ENCODE peak calls at places on chromosomes 12 and 14, in five cellular contexts. W is naive thymus-derived CD8-positive, alpha-beta T cell; M is EH; P is NCI-H1105; G is MV-4-11. K is an unnamed sample.

GRCh38 chr12:65609359-65609771 is 214.9 kb upstream of the HMGA2 start:
- DNase-seq in M (peak), W (no peak), P (no peak), G (no peak), K (no peak)

GRCh38 chr14:96811265-96811664 is 14.1 kb downstream of the VRK1 start:
- DNase-seq in M (peak), W (no peak), P (no peak), G (no peak), K (no peak)

GRCh38 chr14:93941293-93941910 is 14.3 kb downstream of the FAM181A start:
- DNase-seq in M (peak), P (peak), G (peak), W (no peak), K (peak)

GRCh38 chr12:107461222-107461980 is 224.2 kb upstream of the PWP1 start:
- DNase-seq in P (peak), M (peak), W (no peak), G (peak), K (peak)

GRCh38 chr12:79983492-79983891 is 48.6 kb upstream of the PPP1R12A start:
- DNase-seq in M (peak), W (no peak), P (no peak), G (no peak), K (peak)

GRCh38 chr14:52013984-52014600 is 24.7 kb downstream of the RTRAF start:
- DNase-seq in W (no peak), M (no peak), P (no peak), G (no peak), K (no peak)

GRCh38 chr12:54215990-54216579 is 27.3 kb upstream of the SMUG1 start:
- DNase-seq in G (no peak), M (no peak), P (no peak), W (peak), K (no peak)

GRCh38 chr12:19082365-19082911 is 47.1 kb upstream of the PLEKHA5 start:
- DNase-seq in M (no peak), P (no peak), W (no peak), G (no peak), K (no peak)

GRCh38 chr12:28899951-28900350 is 249.1 kb upstream of the FAR2 start:
- DNase-seq in W (no peak), P (no peak), G (no peak), M (peak), K (peak)

GRCh38 chr12:50979369-50980052 is 27.2 kb downstream of the HIGD1C start:
- DNase-seq in M (no peak), G (no peak), W (no peak), P (no peak), K (no peak)

GRCh38 chr14:21233457-21234076 is 35.7 kb downstream of the HNRNPC start:
- DNase-seq in W (no peak), P (no peak), G (no peak), M (no peak), K (no peak)

GRCh38 chr14:52033131-52033642 is 35.7 kb downstream of the NID2 start:
- DNase-seq in W (no peak), M (peak), P (no peak), G (no peak), K (no peak)

GRCh38 chr12:110001596-110001995 is 2.4 kb downstream of the ANKRD13A start:
- DNase-seq in W (no peak), G (no peak), P (no peak), M (peak), K (peak)

GRCh38 chr12:7219599-7220243 is 30.2 kb downstream of the PEX5 start:
- DNase-seq in M (peak), G (peak), W (peak), P (peak), K (peak)

GRCh38 chr12:24854908-24855307 is 94.0 kb downstream of the BCAT1 start:
- DNase-seq in P (no peak), W (no peak), G (peak), M (peak), K (no peak)

GRCh38 chr12:73952304-73952703 is 585.3 kb upstream of the ATXN7L3B start:
- DNase-seq in W (no peak), M (no peak), G (no peak), P (no peak), K (no peak)

GRCh38 chr12:93167331-93167730 is 210.4 kb upstream of the NUDT4 start:
- DNase-seq in P (no peak), W (no peak), M (no peak), G (no peak), K (no peak)

GRCh38 chr12:30823140-30823669 is 68.5 kb upstream of the CAPRIN2 start:
- DNase-seq in P (no peak), W (peak), G (no peak), M (no peak), K (no peak)

GRCh38 chr14:53842938-53843337 is 113.7 kb downstream of the BMP4 start:
- DNase-seq in W (no peak), G (no peak), M (peak), P (no peak), K (peak)

GRCh38 chr14:61562321-61563161 is 132.8 kb upstream of the HIF1A start:
- DNase-seq in W (no peak), P (no peak), G (peak), M (peak), K (peak)

GRCh38 chr14:37610945-37611523 is 15.6 kb downstream of the TTC6 start:
- DNase-seq in G (no peak), W (no peak), M (no peak), P (no peak), K (no peak)

GRCh38 chr12:2451025-2451424 is 343.7 kb upstream of the FKBP4 start:
- DNase-seq in M (peak), G (no peak), P (no peak), W (no peak), K (no peak)

GRCh38 chr12:104956870-104957301 is 1.2 kb downstream of the SLC41A2 start:
- DNase-seq in G (no peak), W (no peak), M (peak), P (peak), K (no peak)

GRCh38 chr14:95545769-95546168 is 10.9 kb downstream of the GLRX5 start:
- DNase-seq in W (no peak), M (peak), P (no peak), G (no peak), K (peak)

GRCh38 chr12:26953447-26953846 is 15.2 kb downstream of the FGFR1OP2 start:
- DNase-seq in M (no peak), P (no peak), G (peak), W (no peak), K (no peak)

GRCh38 chr12:38905480-38906351 is at the start of gene CPNE8:
- DNase-seq in P (no peak), G (peak), M (peak), W (no peak), K (peak)

GRCh38 chr14:100384277-100384676 is 61.1 kb downstream of the SLC25A47 start:
- DNase-seq in W (no peak), G (no peak), P (no peak), M (no peak), K (no peak)

GRCh38 chr12:40632933-40633332 is 59.3 kb upstream of the CNTN1 start:
- DNase-seq in W (no peak), P (no peak), M (no peak), G (no peak), K (no peak)

GRCh38 chr14:75427482-75428229 is at the start of gene JDP2:
- DNase-seq in W (peak), M (peak), G (peak), P (peak), K (peak)

GRCh38 chr12:105461276-105461975 is 130.9 kb downstream of the C12orf75 start:
- DNase-seq in M (peak), G (no peak), W (no peak), P (no peak), K (no peak)

GRCh38 chr12:66011731-66012130 is 118.8 kb downstream of the LLPH start:
- DNase-seq in P (no peak), G (no peak), M (peak), W (no peak), K (no peak)

GRCh38 chr12:3304436-3305135 is 186.4 kb upstream of the PRMT8 start:
- DNase-seq in G (no peak), W (no peak), M (peak), P (no peak), K (peak)

GRCh38 chr12:20475542-20475941 is 107.2 kb downstream of the PDE3A start:
- DNase-seq in G (no peak), W (no peak), P (no peak), M (no peak), K (no peak)

GRCh38 chr14:71166434-71166833 is 259.2 kb downstream of the PCNX1 start:
- DNase-seq in M (peak), G (peak), W (no peak), P (no peak), K (peak)

GRCh38 chr14:96038558-96038919 is 623 bp upstream of the C14orf132 start:
- DNase-seq in M (no peak), P (no peak), W (no peak), G (no peak), K (no peak)

GRCh38 chr12:106342397-106343212 is 14.9 kb upstream of the POLR3B start:
- DNase-seq in M (peak), G (no peak), W (no peak), P (no peak), K (peak)